ENCODE peak calls at places on chromosomes 3 and 15, in six cellular contexts. V, P, L, Q, H and R are unnamed samples.

GRCh38 chr3:130956721-130957120 is 62.8 kb downstream of the ATP2C1 start:
- DNase-seq in V (no peak), H (no peak), L (no peak), P (no peak), Q (no peak), R (no peak)

GRCh38 chr3:127799476-127800222 is 22.7 kb downstream of the MGLL start:
- DNase-seq in Q (no peak), P (no peak), H (no peak), L (peak; percentile 2), V (no peak), R (no peak)

GRCh38 chr3:196513697-196514349 is 1.3 kb downstream of the SMCO1 start:
- DNase-seq in L (no peak), H (no peak), Q (no peak), P (no peak), V (no peak), R (no peak)

GRCh38 chr15:75348563-75349350 is 1.9 kb downstream of the NEIL1 start:
- DNase-seq in P (no peak), V (no peak), H (no peak), L (peak; percentile 78), Q (peak; percentile 82), R (peak; percentile 41)

GRCh38 chr15:95174281-95174680 is 942.9 kb downstream of the MCTP2 start:
- DNase-seq in P (no peak), V (no peak), L (no peak), H (no peak), Q (no peak), R (no peak)

GRCh38 chr3:109224333-109224732 is 87.8 kb downstream of the C3orf85 start:
- DNase-seq in H (no peak), P (no peak), L (no peak), V (no peak), Q (no peak), R (no peak)

GRCh38 chr3:99883693-99884092 is 66.0 kb downstream of the CMSS1 start:
- DNase-seq in V (no peak), H (no peak), L (no peak), Q (no peak), P (no peak), R (no peak)

GRCh38 chr15:82810061-82810862 is 834 bp downstream of the WHAMM start:
- DNase-seq in H (no peak), Q (no peak), P (peak; percentile 36), V (peak; percentile 31), L (peak; percentile 91), R (peak; percentile 63)

GRCh38 chr3:60402951-60403350 is 848.3 kb downstream of the FHIT start:
- DNase-seq in P (no peak), Q (no peak), H (no peak), L (no peak), V (no peak), R (no peak)